ENCODE peak calls at places on chromosomes 11 and 22, in five cellular contexts. One of them, this sample, is unnamed.

GRCh38 chr11:3126207-3126865 is 38.8 kb downstream of the OSBPL5 start:
- DNase-seq in pancreas: no peak
- DNase-seq in A549: no peak
- DNase-seq in CD8-positive, alpha-beta T cell: no peak
- DNase-seq in coronary artery: no peak
- DNase-seq in this sample: peak; percentile 79

GRCh38 chr11:77590194-77590591 is 440 bp downstream of the AQP11 start:
- DNase-seq in pancreas: peak; percentile 49
- DNase-seq in A549: peak; percentile 57
- DNase-seq in CD8-positive, alpha-beta T cell: peak; percentile 3
- DNase-seq in coronary artery: peak; percentile 77
- DNase-seq in this sample: no peak

GRCh38 chr11:67372993-67373915 is at the start of gene CLCF1:
- DNase-seq in pancreas: peak; percentile 78
- DNase-seq in A549: peak; percentile 96
- DNase-seq in CD8-positive, alpha-beta T cell: peak; percentile 73
- DNase-seq in coronary artery: no peak
- DNase-seq in this sample: no peak

GRCh38 chr11:1109101-1109917 is 34.6 kb downstream of the MUC2 start:
- DNase-seq in pancreas: no peak
- DNase-seq in A549: no peak
- DNase-seq in CD8-positive, alpha-beta T cell: no peak
- DNase-seq in coronary artery: no peak
- DNase-seq in this sample: no peak

GRCh38 chr11:57349491-57350274 is 11.5 kb downstream of the P2RX3 start:
- DNase-seq in pancreas: peak; percentile 39
- DNase-seq in A549: peak; percentile 62
- DNase-seq in CD8-positive, alpha-beta T cell: peak; percentile 54
- DNase-seq in coronary artery: no peak
- DNase-seq in this sample: peak; percentile 26

GRCh38 chr11:8652140-8652539 is 30.3 kb downstream of the TRIM66 start:
- DNase-seq in pancreas: no peak
- DNase-seq in A549: peak; percentile 55
- DNase-seq in CD8-positive, alpha-beta T cell: no peak
- DNase-seq in coronary artery: no peak
- DNase-seq in this sample: no peak

GRCh38 chr11:66639066-66639813 is 737 bp downstream of the RBM4 start:
- DNase-seq in pancreas: peak; percentile 40
- DNase-seq in A549: peak; percentile 31
- DNase-seq in CD8-positive, alpha-beta T cell: peak; percentile 3
- DNase-seq in coronary artery: no peak
- DNase-seq in this sample: no peak

GRCh38 chr11:128294001-128294684 is 293.2 kb downstream of the ETS1 start:
- DNase-seq in pancreas: no peak
- DNase-seq in A549: no peak
- DNase-seq in CD8-positive, alpha-beta T cell: no peak
- DNase-seq in coronary artery: no peak
- DNase-seq in this sample: no peak

GRCh38 chr11:12871788-12872321 is 137.3 kb upstream of the RASSF10 start:
- DNase-seq in pancreas: no peak
- DNase-seq in A549: peak; percentile 30
- DNase-seq in CD8-positive, alpha-beta T cell: no peak
- DNase-seq in coronary artery: no peak
- DNase-seq in this sample: no peak

GRCh38 chr11:57539342-57539741 is 1.9 kb downstream of the SMTNL1 start:
- DNase-seq in pancreas: no peak
- DNase-seq in A549: no peak
- DNase-seq in CD8-positive, alpha-beta T cell: no peak
- DNase-seq in coronary artery: no peak
- DNase-seq in this sample: no peak

GRCh38 chr11:107898270-107898669 is 30.0 kb upstream of the RAB39A start:
- DNase-seq in pancreas: no peak
- DNase-seq in A549: peak; percentile 53
- DNase-seq in CD8-positive, alpha-beta T cell: no peak
- DNase-seq in coronary artery: no peak
- DNase-seq in this sample: peak; percentile 36

GRCh38 chr11:45062974-45063635 is 83.3 kb upstream of the PRDM11 start:
- DNase-seq in pancreas: no peak
- DNase-seq in A549: no peak
- DNase-seq in CD8-positive, alpha-beta T cell: no peak
- DNase-seq in coronary artery: no peak
- DNase-seq in this sample: no peak

GRCh38 chr11:105392546-105392945 is 217.3 kb upstream of the GRIA4 start:
- DNase-seq in pancreas: no peak
- DNase-seq in A549: no peak
- DNase-seq in CD8-positive, alpha-beta T cell: no peak
- DNase-seq in coronary artery: no peak
- DNase-seq in this sample: no peak

GRCh38 chr11:6249822-6250555 is 9.6 kb upstream of the CCKBR start:
- DNase-seq in pancreas: peak; percentile 89
- DNase-seq in A549: peak; percentile 58
- DNase-seq in CD8-positive, alpha-beta T cell: no peak
- DNase-seq in coronary artery: peak; percentile 91
- DNase-seq in this sample: peak; percentile 18

GRCh38 chr11:30000986-30001385 is 15.8 kb downstream of the KCNA4 start:
- DNase-seq in pancreas: no peak
- DNase-seq in A549: no peak
- DNase-seq in CD8-positive, alpha-beta T cell: no peak
- DNase-seq in coronary artery: no peak
- DNase-seq in this sample: no peak

GRCh38 chr22:33922268-33922667 is 2.0 kb upstream of the LARGE1 start:
- DNase-seq in pancreas: peak; percentile 25
- DNase-seq in A549: no peak
- DNase-seq in CD8-positive, alpha-beta T cell: no peak
- DNase-seq in coronary artery: no peak
- DNase-seq in this sample: no peak

GRCh38 chr11:19332476-19332875 is 91.7 kb upstream of the E2F8 start:
- DNase-seq in pancreas: no peak
- DNase-seq in A549: no peak
- DNase-seq in CD8-positive, alpha-beta T cell: no peak
- DNase-seq in coronary artery: no peak
- DNase-seq in this sample: no peak

GRCh38 chr11:67468509-67468834 is 579 bp downstream of the TMEM134 start:
- DNase-seq in pancreas: no peak
- DNase-seq in A549: no peak
- DNase-seq in CD8-positive, alpha-beta T cell: no peak
- DNase-seq in coronary artery: no peak
- DNase-seq in this sample: no peak

GRCh38 chr22:28075260-28075981 is 156.4 kb upstream of the PITPNB start:
- DNase-seq in pancreas: peak; percentile 45
- DNase-seq in A549: peak; percentile 38
- DNase-seq in CD8-positive, alpha-beta T cell: no peak
- DNase-seq in coronary artery: no peak
- DNase-seq in this sample: no peak

GRCh38 chr22:41229730-41230398 is 10.9 kb downstream of the CHADL start:
- DNase-seq in pancreas: no peak
- DNase-seq in A549: no peak
- DNase-seq in CD8-positive, alpha-beta T cell: no peak
- DNase-seq in coronary artery: no peak
- DNase-seq in this sample: no peak

GRCh38 chr11:110710520-110711381 is 1.5 kb downstream of the ARHGAP20 start:
- DNase-seq in pancreas: peak; percentile 19
- DNase-seq in A549: no peak
- DNase-seq in CD8-positive, alpha-beta T cell: no peak
- DNase-seq in coronary artery: peak; percentile 70
- DNase-seq in this sample: no peak

GRCh38 chr11:35487532-35488078 is 37.8 kb downstream of the PAMR1 start:
- DNase-seq in pancreas: no peak
- DNase-seq in A549: peak; percentile 48
- DNase-seq in CD8-positive, alpha-beta T cell: no peak
- DNase-seq in coronary artery: no peak
- DNase-seq in this sample: peak; percentile 22

GRCh38 chr11:46894961-46895360 is 23.4 kb downstream of the LRP4 start:
- DNase-seq in pancreas: no peak
- DNase-seq in A549: no peak
- DNase-seq in CD8-positive, alpha-beta T cell: no peak
- DNase-seq in coronary artery: no peak
- DNase-seq in this sample: no peak

GRCh38 chr22:48570912-48571311 is 1256.8 kb downstream of the BRD1 start:
- DNase-seq in pancreas: no peak
- DNase-seq in A549: no peak
- DNase-seq in CD8-positive, alpha-beta T cell: no peak
- DNase-seq in coronary artery: no peak
- DNase-seq in this sample: no peak
- H3K27ac ChIP-seq in pancreas: no peak overlapping the region
- H3K27ac ChIP-seq in A549: no peak overlapping the region
- H3K27ac ChIP-seq in CD8-positive, alpha-beta T cell: no peak overlapping the region
- H3K27ac ChIP-seq in coronary artery: no peak overlapping the region
- H3K27ac ChIP-seq in this sample: no peak overlapping the region

DNA sequence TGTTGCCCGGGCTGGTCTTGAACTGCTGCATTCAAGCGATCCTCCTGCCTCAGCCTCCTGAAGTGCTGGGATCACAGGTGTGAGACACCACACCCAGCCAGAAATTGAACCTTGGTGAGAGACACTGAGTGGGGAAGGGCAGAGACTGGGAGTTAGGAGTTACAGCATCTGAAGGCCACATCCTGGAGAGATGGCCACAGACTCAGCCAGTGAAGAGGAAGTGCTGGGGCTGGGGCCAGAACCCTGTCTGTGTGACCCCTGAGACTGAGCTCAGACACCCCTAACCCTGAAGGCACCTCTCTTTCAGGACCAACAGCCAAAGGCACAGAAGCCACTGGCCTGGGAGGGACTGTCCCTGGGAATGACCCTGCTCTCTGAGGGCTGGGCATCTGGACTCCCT is 33.8 kb downstream of the TXN2 start:
- DNase-seq in pancreas: no peak
- DNase-seq in A549: no peak
- DNase-seq in CD8-positive, alpha-beta T cell: no peak
- DNase-seq in coronary artery: no peak
- DNase-seq in this sample: no peak
- H3K27ac ChIP-seq in pancreas: no peak overlapping the region
- H3K27ac ChIP-seq in A549: no peak overlapping the region
- H3K27ac ChIP-seq in CD8-positive, alpha-beta T cell: no peak overlapping the region
- H3K27ac ChIP-seq in coronary artery: no peak overlapping the region
- H3K27ac ChIP-seq in this sample: no peak overlapping the region

DNA sequence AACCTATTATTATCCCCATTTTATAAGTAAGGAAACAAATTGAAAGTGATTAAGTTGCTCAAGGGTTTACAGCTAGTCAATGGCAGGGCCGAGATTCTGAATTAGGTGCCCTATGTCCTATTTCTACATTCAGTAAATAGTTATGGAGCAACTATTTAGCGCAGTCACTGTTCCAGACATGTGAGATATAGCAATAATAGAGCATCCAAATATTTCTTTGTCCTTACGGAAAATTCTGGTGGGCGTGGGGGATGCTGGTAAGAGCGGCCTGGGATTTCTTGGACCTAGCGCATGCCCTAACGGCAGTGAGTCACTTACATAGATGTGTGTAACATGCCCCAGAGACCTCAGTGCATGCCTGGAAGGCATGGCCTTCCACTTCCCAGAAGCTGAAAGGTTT is 4.4 kb downstream of the DTX4 start:
- DNase-seq in pancreas: no peak
- DNase-seq in A549: no peak
- DNase-seq in CD8-positive, alpha-beta T cell: no peak
- DNase-seq in coronary artery: no peak
- DNase-seq in this sample: no peak
- H3K27ac ChIP-seq in pancreas: no peak overlapping the region
- H3K27ac ChIP-seq in A549: no peak overlapping the region
- H3K27ac ChIP-seq in CD8-positive, alpha-beta T cell: no peak overlapping the region
- H3K27ac ChIP-seq in coronary artery: no peak overlapping the region
- H3K27ac ChIP-seq in this sample: no peak overlapping the region

GRCh38 chr11:114318361-114318760 is 22.2 kb downstream of the NNMT start:
- DNase-seq in pancreas: no peak
- DNase-seq in A549: no peak
- DNase-seq in CD8-positive, alpha-beta T cell: no peak
- DNase-seq in coronary artery: no peak
- DNase-seq in this sample: no peak

GRCh38 chr11:114322934-114323333 is 26.7 kb downstream of the NNMT start:
- DNase-seq in pancreas: no peak
- DNase-seq in A549: no peak
- DNase-seq in CD8-positive, alpha-beta T cell: no peak
- DNase-seq in coronary artery: no peak
- DNase-seq in this sample: no peak

GRCh38 chr11:114317738-114318137 is 21.5 kb downstream of the NNMT start:
- DNase-seq in pancreas: no peak
- DNase-seq in A549: peak; percentile 70
- DNase-seq in CD8-positive, alpha-beta T cell: no peak
- DNase-seq in coronary artery: no peak
- DNase-seq in this sample: peak; percentile 13

GRCh38 chr11:114319716-114320328 is 23.6 kb downstream of the NNMT start:
- DNase-seq in pancreas: no peak
- DNase-seq in A549: no peak
- DNase-seq in CD8-positive, alpha-beta T cell: no peak
- DNase-seq in coronary artery: no peak
- DNase-seq in this sample: no peak

GRCh38 chr11:114321621-114322257 is 25.5 kb downstream of the NNMT start:
- DNase-seq in pancreas: no peak
- DNase-seq in A549: peak; percentile 74
- DNase-seq in CD8-positive, alpha-beta T cell: no peak
- DNase-seq in coronary artery: no peak
- DNase-seq in this sample: no peak
- H3K27ac ChIP-seq in pancreas: no peak overlapping the region
- H3K27ac ChIP-seq in A549: peak overlapping the region; percentile 92
- H3K27ac ChIP-seq in CD8-positive, alpha-beta T cell: no peak overlapping the region
- H3K27ac ChIP-seq in coronary artery: peak overlapping the region; percentile 54
- H3K27ac ChIP-seq in this sample: no peak overlapping the region

GRCh38 chr22:49961601-49962011 is 1.0 kb downstream of the PIM3 start:
- DNase-seq in pancreas: peak; percentile 50
- DNase-seq in A549: peak; percentile 49
- DNase-seq in CD8-positive, alpha-beta T cell: no peak
- DNase-seq in coronary artery: no peak
- DNase-seq in this sample: no peak

GRCh38 chr22:49960967-49961600 is 512 bp downstream of the PIM3 start:
- DNase-seq in pancreas: peak; percentile 49
- DNase-seq in A549: peak; percentile 36
- DNase-seq in CD8-positive, alpha-beta T cell: no peak
- DNase-seq in coronary artery: peak; percentile 77
- DNase-seq in this sample: no peak

GRCh38 chr22:49963647-49964026 is 3.1 kb downstream of the PIM3 start:
- DNase-seq in pancreas: peak; percentile 44
- DNase-seq in A549: no peak
- DNase-seq in CD8-positive, alpha-beta T cell: no peak
- DNase-seq in coronary artery: no peak
- DNase-seq in this sample: no peak

GRCh38 chr22:49962751-49963646 is 2.4 kb downstream of the PIM3 start:
- DNase-seq in pancreas: peak; percentile 59
- DNase-seq in A549: no peak
- DNase-seq in CD8-positive, alpha-beta T cell: no peak
- DNase-seq in coronary artery: peak; percentile 77
- DNase-seq in this sample: no peak

GRCh38 chr22:49962012-49962750 is 1.6 kb downstream of the PIM3 start:
- DNase-seq in pancreas: peak; percentile 88
- DNase-seq in A549: peak; percentile 85
- DNase-seq in CD8-positive, alpha-beta T cell: peak; percentile 73
- DNase-seq in coronary artery: peak; percentile 95
- DNase-seq in this sample: no peak
- H3K27ac ChIP-seq in pancreas: peak overlapping the region; percentile 95
- H3K27ac ChIP-seq in A549: peak overlapping the region; percentile 96
- H3K27ac ChIP-seq in CD8-positive, alpha-beta T cell: peak overlapping the region; percentile 71
- H3K27ac ChIP-seq in coronary artery: peak overlapping the region; percentile 76
- H3K27ac ChIP-seq in this sample: peak overlapping the region; percentile 95

GRCh38 chr11:63901660-63902059 is 15.3 kb downstream of the RCOR2 start:
- DNase-seq in pancreas: no peak
- DNase-seq in A549: peak; percentile 62
- DNase-seq in CD8-positive, alpha-beta T cell: no peak
- DNase-seq in coronary artery: no peak
- DNase-seq in this sample: no peak
- H3K27ac ChIP-seq in pancreas: no peak overlapping the region
- H3K27ac ChIP-seq in A549: no peak overlapping the region
- H3K27ac ChIP-seq in CD8-positive, alpha-beta T cell: no peak overlapping the region
- H3K27ac ChIP-seq in coronary artery: no peak overlapping the region
- H3K27ac ChIP-seq in this sample: no peak overlapping the region